ENCODE peak calls at places on chromosomes 6 and 20, in nine cellular contexts. G is sciatic nerve; B is activated CD8-positive, alpha-beta memory T cell treated with anti-CD3 and anti-CD28 coated beads for 48 hours; C is T-helper 17 cell; J is D341Med; V is HFFc6; Z is EL; K is ovary; R is NCI-H1930. Q is an unnamed sample.

GRCh38 chr6:444653-445275 is 53.2 kb downstream of the IRF4 start:
- DNase-seq in R (no peak), K (no peak), Z (no peak), B (no peak), G (no peak), C (peak), J (no peak), V (no peak), Q (no peak)

GRCh38 chr20:884983-885952 is 30.9 kb downstream of the ANGPT4 start:
- DNase-seq in J (peak), C (no peak), B (no peak), R (no peak), K (peak), Z (peak), G (peak), V (no peak), Q (peak)

GRCh38 chr6:121504227-121504626 is 68.8 kb downstream of the GJA1 start:
- DNase-seq in V (peak), Z (peak), B (no peak), C (no peak), K (no peak), J (no peak), R (no peak), G (no peak), Q (no peak)

GRCh38 chr6:14635195-14635594 is 517.6 kb downstream of the CD83 start:
- DNase-seq in J (no peak), C (no peak), Z (no peak), G (no peak), V (no peak), K (no peak), B (no peak), R (no peak), Q (no peak)

GRCh38 chr20:61608275-61609085 is 356.4 kb downstream of the CDH4 start:
- DNase-seq in Z (peak), V (no peak), C (no peak), R (no peak), K (no peak), J (no peak), B (no peak), G (no peak), Q (no peak)

GRCh38 chr20:38143646-38144554 is 21.2 kb downstream of the TGM2 start:
- DNase-seq in G (no peak), K (no peak), R (no peak), V (peak), J (no peak), Z (peak), C (no peak), B (no peak), Q (peak)

GRCh38 chr6:111888928-111889696 is 15.9 kb upstream of the FYN start:
- DNase-seq in Z (peak), C (no peak), G (peak), B (no peak), K (peak), R (no peak), J (peak), V (no peak), Q (no peak)

GRCh38 chr20:36666181-36666740 is 20.3 kb upstream of the SLA2 start:
- DNase-seq in V (peak), R (no peak), C (no peak), K (no peak), J (no peak), G (no peak), B (no peak), Z (peak), Q (no peak)

GRCh38 chr20:19335916-19336315 is 123.5 kb downstream of the SLC24A3 start:
- DNase-seq in R (no peak), K (no peak), B (no peak), Z (no peak), V (no peak), J (no peak), C (no peak), G (no peak), Q (no peak)

GRCh38 chr6:89082439-89082838 is 1.9 kb downstream of the PNRC1 start:
- DNase-seq in R (no peak), G (no peak), J (no peak), K (no peak), C (no peak), V (no peak), B (no peak), Z (peak), Q (no peak)

GRCh38 chr6:156828280-156828703 is 51.1 kb downstream of the ARID1B start:
- DNase-seq in Z (peak), C (no peak), B (no peak), G (no peak), R (no peak), V (peak), K (no peak), J (peak), Q (no peak)

GRCh38 chr20:415820-416322 is 7.8 kb downstream of the RBCK1 start:
- DNase-seq in J (no peak), B (no peak), V (no peak), K (no peak), C (no peak), R (no peak), Z (no peak), G (no peak), Q (no peak)

GRCh38 chr20:63522091-63522868 is 1.7 kb downstream of the PPDPF start:
- DNase-seq in C (no peak), K (peak), G (peak), B (no peak), R (no peak), J (peak), V (no peak), Z (no peak), Q (no peak)

GRCh38 chr20:40506567-40506966 is 182.5 kb downstream of the MAFB start:
- DNase-seq in B (no peak), R (no peak), C (no peak), G (peak), K (peak), Z (peak), J (no peak), V (no peak), Q (peak)

GRCh38 chr20:63178889-63179751 is 36.8 kb downstream of the YTHDF1 start:
- DNase-seq in G (no peak), J (peak), V (peak), B (no peak), C (peak), R (peak), Z (peak), K (peak), Q (no peak)

GRCh38 chr6:139282684-139283083 is 9.1 kb downstream of the TXLNB start:
- DNase-seq in C (no peak), B (no peak), R (no peak), Z (no peak), G (no peak), J (no peak), K (no peak), V (no peak), Q (no peak)

GRCh38 chr6:3779574-3779849 is 28.0 kb upstream of the PXDC1 start:
- DNase-seq in B (no peak), J (no peak), R (no peak), G (no peak), C (no peak), K (no peak), V (no peak), Z (no peak), Q (no peak)

GRCh38 chr6:35209081-35209480 is 4.7 kb upstream of the SCUBE3 start:
- DNase-seq in Z (no peak), C (no peak), B (no peak), R (no peak), V (no peak), J (no peak), G (no peak), K (no peak), Q (no peak)

GRCh38 chr6:33860706-33861474 is 57.1 kb upstream of the MLN start:
- DNase-seq in G (no peak), J (no peak), K (no peak), V (peak), B (no peak), Z (no peak), C (no peak), R (no peak), Q (no peak)

GRCh38 chr6:80217799-80218198 is 111.3 kb downstream of the BCKDHB start:
- DNase-seq in B (no peak), R (no peak), Z (no peak), C (no peak), V (no peak), K (no peak), G (no peak), J (no peak), Q (no peak)

GRCh38 chr6:45470131-45470738 is 92.5 kb upstream of the SUPT3H start:
- DNase-seq in J (no peak), Z (no peak), V (no peak), R (no peak), C (no peak), K (no peak), B (no peak), G (no peak), Q (no peak)

GRCh38 chr20:62900692-62901584 is 25.4 kb downstream of the DIDO1 start:
- DNase-seq in C (no peak), V (no peak), J (peak), Z (no peak), K (no peak), B (no peak), R (no peak), G (no peak), Q (no peak)

GRCh38 chr6:47288245-47289090 is 21.2 kb downstream of the TNFRSF21 start:
- DNase-seq in Z (no peak), R (peak), G (no peak), V (no peak), J (no peak), B (no peak), C (no peak), K (no peak), Q (no peak)

GRCh38 chr6:15570171-15570570 is 92.7 kb downstream of the DTNBP1 start:
- DNase-seq in G (no peak), V (no peak), Z (no peak), C (no peak), R (no peak), J (no peak), K (no peak), B (no peak), Q (no peak)

GRCh38 chr20:32839982-32840285 is 18.8 kb upstream of the EFCAB8 start:
- DNase-seq in C (no peak), G (no peak), Z (no peak), B (no peak), V (no peak), R (no peak), K (no peak), J (no peak), Q (no peak)

GRCh38 chr6:143337201-143337949 is 113.1 kb downstream of the ADAT2 start:
- DNase-seq in J (peak), V (no peak), Z (no peak), G (no peak), C (peak), K (peak), R (no peak), B (peak), Q (no peak)

GRCh38 chr6:3444276-3445088 is 12.4 kb downstream of the SLC22A23 start:
- DNase-seq in K (no peak), V (no peak), Z (no peak), R (no peak), J (no peak), C (no peak), B (no peak), G (no peak), Q (no peak)

GRCh38 chr20:59515013-59515905 is 89.1 kb upstream of the PHACTR3 start:
- DNase-seq in K (peak), C (no peak), R (peak), Z (peak), B (no peak), V (peak), G (peak), J (peak), Q (peak)

Q was measured in GOT3.